ENCODE peak calls at places on chromosomes 12 and 14, in six cellular contexts. M is A549, N is HepG2, R is upper lobe of left lung, L is GM12878, U is K562. Q is an unnamed sample.

GRCh38 chr14:94769413-94770250 is at the start of gene GSC:
- ATAC-seq in M (peak), N (peak), R (no peak), L (peak), U (no peak), Q (peak)

GRCh38 chr12:12333407-12333831 is 16.6 kb downstream of the MANSC1 start:
- ATAC-seq in M (no peak), N (no peak), R (no peak), L (no peak), U (no peak), Q (no peak)

GRCh38 chr14:68426661-68427549 is 366.0 kb downstream of the ZFP36L1 start:
- ATAC-seq in M (peak), N (no peak), R (no peak), L (no peak), U (no peak), Q (no peak)

GRCh38 chr14:49898485-49898884 is 5.6 kb downstream of the ARF6 start:
- ATAC-seq in M (no peak), N (no peak), R (no peak), L (no peak), U (no peak), Q (no peak)

GRCh38 chr14:30641207-30641606 is 19.1 kb downstream of the SCFD1 start:
- ATAC-seq in M (no peak), N (no peak), R (no peak), L (no peak), U (no peak), Q (no peak)

GRCh38 chr14:20620798-20621478 is 20.6 kb downstream of the OR6S1 start:
- ATAC-seq in M (no peak), N (peak), R (peak), L (no peak), U (no peak), Q (no peak)

GRCh38 chr14:72855913-72856312 is 38.0 kb downstream of the DPF3 start:
- ATAC-seq in M (no peak), N (no peak), R (no peak), L (peak), U (no peak), Q (no peak)

GRCh38 chr12:48883305-48884171 is 17.9 kb upstream of the RND1 start:
- ATAC-seq in M (peak), N (peak), R (no peak), L (peak), U (peak), Q (no peak)

GRCh38 chr12:43099691-43100163 is 452.3 kb downstream of the ADAMTS20 start:
- ATAC-seq in M (no peak), N (no peak), R (no peak), L (no peak), U (no peak), Q (no peak)

GRCh38 chr14:37515761-37516160 is 79.3 kb downstream of the FOXA1 start:
- ATAC-seq in M (no peak), N (no peak), R (no peak), L (no peak), U (no peak), Q (no peak)

GRCh38 chr14:100532916-100533630 is 54.1 kb downstream of the BEGAIN start:
- ATAC-seq in M (no peak), N (no peak), R (no peak), L (no peak), U (no peak), Q (peak)

GRCh38 chr14:56172571-56172971 is 54.4 kb downstream of the PELI2 start:
- ATAC-seq in M (peak), N (no peak), R (no peak), L (no peak), U (peak), Q (no peak)

GRCh38 chr12:41101821-41102220 is 86.3 kb upstream of the PDZRN4 start:
- ATAC-seq in M (no peak), N (no peak), R (no peak), L (no peak), U (no peak), Q (peak)

GRCh38 chr12:75550401-75550851 is 39.0 kb upstream of the KRR1 start:
- ATAC-seq in M (no peak), N (no peak), R (no peak), L (no peak), U (no peak), Q (no peak)

GRCh38 chr12:123269980-123270379 is 1.7 kb downstream of the CDK2AP1 start:
- ATAC-seq in M (peak), N (peak), R (no peak), L (peak), U (no peak), Q (no peak)

GRCh38 chr14:68282479-68283377 is 463.1 kb downstream of the RAD51B start:
- ATAC-seq in M (no peak), N (peak), R (no peak), L (peak), U (no peak), Q (no peak)

GRCh38 chr12:2152134-2152533 is 99.3 kb downstream of the CACNA1C start:
- ATAC-seq in M (no peak), N (no peak), R (no peak), L (peak), U (no peak), Q (no peak)

GRCh38 chr14:102692334-102692733 is 84.9 kb upstream of the TRAF3 start:
- ATAC-seq in M (no peak), N (no peak), R (no peak), L (no peak), U (no peak), Q (no peak)

GRCh38 chr12:106280101-106280500 is 22.4 kb upstream of the TCP11L2 start:
- ATAC-seq in M (no peak), N (no peak), R (no peak), L (no peak), U (no peak), Q (no peak)

GRCh38 chr14:88299865-88300264 is 23.2 kb downstream of the KCNK10 start:
- ATAC-seq in M (no peak), N (no peak), R (no peak), L (peak), U (no peak), Q (no peak)

GRCh38 chr12:124555168-124555928 is 12.1 kb downstream of the NCOR2 start:
- ATAC-seq in M (no peak), N (no peak), R (no peak), L (no peak), U (no peak), Q (no peak)

GRCh38 chr12:130796985-130797686 is 41.9 kb downstream of the STX2 start:
- ATAC-seq in M (no peak), N (no peak), R (no peak), L (peak), U (no peak), Q (no peak)

GRCh38 chr12:115998119-115998633 is 279.3 kb downstream of the MED13L start:
- ATAC-seq in M (peak), N (no peak), R (peak), L (peak), U (peak), Q (no peak)

GRCh38 chr14:59677771-59678211 is 101.2 kb upstream of the CCDC175 start:
- ATAC-seq in M (no peak), N (no peak), R (no peak), L (no peak), U (no peak), Q (no peak)

GRCh38 chr12:64142382-64142781 is 79.7 kb downstream of the KICS2 start:
- ATAC-seq in M (no peak), N (no peak), R (no peak), L (no peak), U (no peak), Q (no peak)

GRCh38 chr12:100229876-100230275 is 29.3 kb downstream of the ACTR6 start:
- ATAC-seq in M (no peak), N (no peak), R (no peak), L (no peak), U (no peak), Q (no peak)

GRCh38 chr12:67452119-67452805 is 183.1 kb downstream of the CAND1 start:
- ATAC-seq in M (no peak), N (no peak), R (no peak), L (peak), U (no peak), Q (no peak)

GRCh38 chr12:106739318-106739717 is 35.2 kb upstream of the RIC8B start:
- ATAC-seq in M (peak), N (no peak), R (no peak), L (no peak), U (peak), Q (no peak)

GRCh38 chr14:103130965-103131364 is 7.7 kb downstream of the TNFAIP2 start:
- ATAC-seq in M (no peak), N (no peak), R (no peak), L (no peak), U (no peak), Q (peak)

GRCh38 chr14:92582706-92583452 is 69.3 kb downstream of the RIN3 start:
- ATAC-seq in M (no peak), N (no peak), R (no peak), L (peak), U (no peak), Q (no peak)

GRCh38 chr14:48113713-48114112 is 438.3 kb upstream of the MDGA2 start:
- ATAC-seq in M (no peak), N (no peak), R (no peak), L (no peak), U (no peak), Q (no peak)

GRCh38 chr14:68762944-68763831 is 29.7 kb downstream of the ZFP36L1 start:
- ATAC-seq in M (peak), N (peak), R (peak), L (no peak), U (peak), Q (peak)

GRCh38 chr14:69767369-69767999 is 542 bp downstream of the SRSF5 start:
- ATAC-seq in M (peak), N (peak), R (peak), L (peak), U (peak), Q (peak)

GRCh38 chr14:69766984-69767368 is at the start of gene SRSF5:
- ATAC-seq in M (peak), N (peak), R (peak), L (peak), U (peak), Q (peak)

GRCh38 chr14:69769623-69770022 is 2.7 kb downstream of the SRSF5 start:
- ATAC-seq in M (no peak), N (no peak), R (no peak), L (no peak), U (no peak), Q (no peak)

GRCh38 chr14:69770559-69770958 is 3.6 kb downstream of the SRSF5 start:
- ATAC-seq in M (no peak), N (no peak), R (no peak), L (no peak), U (no peak), Q (no peak)

GRCh38 chr14:69768873-69769272 is 1.9 kb downstream of the SRSF5 start:
- ATAC-seq in M (no peak), N (no peak), R (no peak), L (no peak), U (no peak), Q (no peak)
- H3K4me3 ChIP-seq in M (peak), N (peak), R (peak), L (peak), U (peak), Q (peak)

DNA sequence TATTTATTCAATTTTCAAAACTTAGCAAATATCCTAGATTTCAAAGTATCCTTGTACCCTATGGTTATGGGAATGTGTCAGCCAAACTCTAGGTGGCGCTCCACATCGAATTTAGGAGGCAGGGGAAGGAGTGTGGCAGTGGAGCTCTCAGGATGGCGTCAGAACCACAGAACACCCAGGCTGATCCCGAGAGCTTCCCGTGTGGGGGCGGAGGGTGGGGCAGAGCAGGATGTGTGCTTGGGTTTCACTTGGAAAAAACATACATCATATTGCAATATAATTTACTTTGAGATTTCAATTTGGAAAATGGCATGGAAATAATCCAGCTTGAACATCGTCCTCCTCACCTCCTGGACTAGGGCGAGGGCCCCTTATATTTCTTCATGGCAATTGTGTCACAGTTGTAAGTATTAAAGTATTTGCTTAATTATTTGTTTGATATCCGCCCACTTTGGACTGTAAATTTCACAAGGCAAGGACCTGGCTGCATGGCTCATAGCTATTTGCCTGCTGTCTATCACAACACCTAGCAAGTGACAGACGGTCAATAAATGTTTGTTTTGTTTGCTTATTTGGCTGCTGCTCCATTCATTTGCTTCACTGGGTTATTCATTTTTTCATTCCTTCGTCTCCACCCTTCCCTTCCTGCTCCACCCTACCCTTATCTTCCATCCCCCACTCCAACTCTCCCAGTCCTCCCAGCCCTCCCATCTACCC is 221.5 kb upstream of the HMGA2 start:
- ATAC-seq in M (peak), N (peak), R (peak), L (peak), U (peak), Q (peak)
- TF ChIP-seq EP300 in M (no peak), N (no peak), R (no peak), L (no peak), U (no peak), Q (no peak)

GRCh38 chr14:34147461-34147860 is 196.6 kb upstream of the EGLN3 start:
- ATAC-seq in M (peak), N (peak), R (no peak), L (no peak), U (no peak), Q (no peak)
- TF ChIP-seq CTCF in M (no peak), N (no peak), R (no peak), L (no peak), U (no peak), Q (no peak)

DNA sequence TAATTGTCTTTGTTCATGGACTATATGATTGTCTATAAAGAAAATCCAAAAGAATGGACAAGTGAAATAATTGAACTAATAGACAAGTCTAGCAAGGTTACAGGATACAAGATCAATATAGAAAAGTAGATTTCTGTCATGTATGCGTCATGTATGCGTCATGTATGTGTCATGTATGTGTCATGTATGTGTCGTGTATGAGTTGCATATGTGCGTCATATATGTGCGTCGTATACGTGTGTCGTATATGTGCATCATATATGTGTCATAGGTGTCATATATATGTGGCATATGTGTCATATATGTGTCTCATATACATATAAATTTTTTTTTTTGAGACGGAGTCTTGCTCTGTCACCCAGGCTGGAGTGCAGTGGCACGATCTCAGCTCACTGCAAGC is 516.8 kb downstream of the NOVA1 start:
- ATAC-seq in M (no peak), N (no peak), R (no peak), L (no peak), U (no peak), Q (no peak)
- H3K4me3 ChIP-seq in M (no peak), N (no peak), R (no peak), L (no peak), U (no peak), Q (no peak)

GRCh38 chr14:96146131-96146771 is 58.4 kb upstream of the BDKRB2 start:
- ATAC-seq in M (peak), N (no peak), R (peak), L (no peak), U (no peak), Q (peak)
- TF ChIP-seq EP300 in M (no peak), N (no peak), R (no peak), L (no peak), U (no peak), Q (no peak)

GRCh38 chr14:104683653-104684448 is 5.6 kb upstream of the INF2 start:
- ATAC-seq in M (no peak), N (no peak), R (no peak), L (no peak), U (no peak), Q (no peak)

GRCh38 chr14:104682107-104682593 is 7.3 kb upstream of the INF2 start:
- ATAC-seq in M (peak), N (no peak), R (no peak), L (no peak), U (no peak), Q (no peak)

GRCh38 chr14:104680806-104681688 is 8.4 kb upstream of the INF2 start:
- ATAC-seq in M (peak), N (peak), R (peak), L (peak), U (no peak), Q (peak)

GRCh38 chr14:104680056-104680805 is 9.2 kb upstream of the INF2 start:
- ATAC-seq in M (peak), N (peak), R (no peak), L (no peak), U (no peak), Q (no peak)

GRCh38 chr14:104681689-104682074 is 7.7 kb upstream of the INF2 start:
- ATAC-seq in M (peak), N (peak), R (peak), L (no peak), U (no peak), Q (peak)
- TF ChIP-seq CTCF in M (peak), N (no peak), R (no peak), L (no peak), U (no peak), Q (no peak)